ENCODE peak calls at places on chromosomes 11 and 22, in five cellular contexts. C, O, X, Q and B are unnamed samples.

GRCh38 chr11:112343368-112344039 is 82.8 kb upstream of the PLET1 start:
- DNase-seq in C (no peak), X (no peak), O (no peak), Q (no peak), B (no peak)

GRCh38 chr11:75547617-75548054 is 14.4 kb upstream of the SERPINH1 start:
- DNase-seq in C (peak), O (no peak), Q (peak), X (no peak), B (no peak)

GRCh38 chr22:49748514-49748913 is 79.2 kb downstream of the BRD1 start:
- DNase-seq in C (no peak), Q (no peak), X (no peak), O (no peak), B (no peak)

GRCh38 chr11:8056810-8057463 is 24.1 kb upstream of the TUB start:
- DNase-seq in O (no peak), Q (peak), C (peak), X (no peak), B (no peak)

GRCh38 chr11:119417726-119418540 is 5.0 kb downstream of the THY1 start:
- DNase-seq in O (no peak), X (no peak), Q (no peak), C (no peak), B (peak)

GRCh38 chr11:120248551-120249278 is 8.8 kb downstream of the POU2F3 start:
- DNase-seq in C (no peak), Q (no peak), O (no peak), X (peak), B (no peak)

GRCh38 chr22:19577422-19577966 is 53.3 kb upstream of the CLDN5 start:
- DNase-seq in O (no peak), C (no peak), X (no peak), Q (no peak), B (no peak)

GRCh38 chr11:33417121-33417520 is 159.9 kb downstream of the HIPK3 start:
- DNase-seq in O (no peak), Q (no peak), X (no peak), C (no peak), B (no peak)

GRCh38 chr11:37409124-37409523 is 811.1 kb upstream of the RAG2 start:
- DNase-seq in C (no peak), X (no peak), Q (no peak), O (no peak), B (no peak)

GRCh38 chr11:2562181-2562581 is 117.4 kb downstream of the KCNQ1 start:
- DNase-seq in X (no peak), O (no peak), C (no peak), Q (peak), B (no peak)

GRCh38 chr22:29215012-29215860 is 9.5 kb downstream of the EMID1 start:
- DNase-seq in O (no peak), C (no peak), X (no peak), Q (no peak), B (no peak)

GRCh38 chr22:41848468-41848867 is 15.6 kb downstream of the SREBF2 start:
- DNase-seq in X (no peak), C (no peak), O (no peak), Q (no peak), B (no peak)

GRCh38 chr11:45651841-45652745 is 13.3 kb downstream of the CHST1 start:
- DNase-seq in C (peak), O (no peak), Q (no peak), X (no peak), B (no peak)

GRCh38 chr11:69001301-69002081 is 11.6 kb downstream of the MRGPRF start:
- DNase-seq in O (no peak), X (no peak), C (no peak), Q (no peak), B (no peak)

GRCh38 chr22:44620129-44620840 is 81.7 kb upstream of the PRR5 start:
- DNase-seq in X (no peak), O (peak), C (peak), Q (peak), B (no peak)

GRCh38 chr11:8910662-8911039 is 338 bp upstream of the AKIP1 start:
- DNase-seq in Q (no peak), C (no peak), X (no peak), O (no peak), B (no peak)

GRCh38 chr11:17388609-17389204 is at the start of gene KCNJ11:
- DNase-seq in C (no peak), Q (peak), X (no peak), O (no peak), B (no peak)

GRCh38 chr11:121451982-121452608 is at the start of gene SORL1:
- DNase-seq in C (peak), X (no peak), O (peak), Q (peak), B (no peak)

GRCh38 chr11:102810943-102811528 is 13.1 kb upstream of the MMP1 start:
- DNase-seq in O (no peak), C (no peak), Q (no peak), X (no peak), B (no peak)

GRCh38 chr11:121244861-121245260 is 47.7 kb upstream of the SC5D start:
- DNase-seq in C (no peak), X (no peak), O (no peak), Q (no peak), B (no peak)

GRCh38 chr22:50247748-50248147 is 2.9 kb upstream of the TUBGCP6 start:
- DNase-seq in X (peak), Q (no peak), O (no peak), C (peak), B (no peak)

GRCh38 chr11:65116370-65117205 is 913 bp downstream of the ZNHIT2 start:
- DNase-seq in O (peak), Q (peak), X (no peak), C (peak), B (peak)

GRCh38 chr11:118996926-118997626 is 862 bp upstream of the CENATAC start:
- DNase-seq in Q (no peak), X (no peak), C (no peak), O (peak), B (no peak)

DNA sequence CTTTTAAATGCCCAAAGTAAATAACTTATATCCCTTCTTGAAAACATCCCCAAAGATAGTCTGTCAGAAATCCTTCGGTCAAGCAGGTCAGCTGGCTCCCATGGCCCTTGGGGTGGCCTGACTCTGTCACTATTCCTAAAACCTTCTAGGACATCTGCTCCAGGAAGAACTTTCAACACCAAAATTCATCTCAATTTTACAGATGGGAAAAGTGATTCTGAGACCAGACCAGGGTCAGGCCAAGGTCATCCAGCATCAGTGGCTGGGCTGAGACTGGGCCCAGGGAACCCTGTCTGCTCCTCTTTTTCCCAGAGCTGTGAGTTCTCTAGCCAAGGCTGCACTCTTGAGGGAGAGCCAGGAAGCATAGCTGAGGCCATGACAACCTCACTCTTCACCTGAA is 16.6 kb upstream of the PRG2 start:
- DNase-seq in X (no peak), Q (no peak), O (no peak), C (no peak), B (no peak)
- H3K27ac ChIP-seq in X (no peak), Q (peak), O (no peak), C (no peak), B (no peak)

GRCh38 chr11:35357893-35358292 is 61.5 kb downstream of the SLC1A2 start:
- DNase-seq in C (no peak), Q (no peak), X (no peak), O (no peak), B (no peak)
- H3K27ac ChIP-seq in C (no peak), Q (peak), X (no peak), O (no peak), B (no peak)

GRCh38 chr22:36162127-36163034 is 1.8 kb upstream of the APOL3 start:
- DNase-seq in C (no peak), Q (no peak), X (no peak), O (peak), B (no peak)

GRCh38 chr22:36164621-36165020 is 4.1 kb upstream of the APOL3 start:
- DNase-seq in O (no peak), X (no peak), C (no peak), Q (no peak), B (no peak)

GRCh38 chr22:36165161-36165560 is 4.6 kb upstream of the APOL3 start:
- DNase-seq in O (no peak), C (no peak), X (no peak), Q (no peak), B (no peak)

GRCh38 chr22:36166086-36166485 is 5.5 kb upstream of the APOL3 start:
- DNase-seq in Q (no peak), O (no peak), C (no peak), X (no peak), B (no peak)

DNA sequence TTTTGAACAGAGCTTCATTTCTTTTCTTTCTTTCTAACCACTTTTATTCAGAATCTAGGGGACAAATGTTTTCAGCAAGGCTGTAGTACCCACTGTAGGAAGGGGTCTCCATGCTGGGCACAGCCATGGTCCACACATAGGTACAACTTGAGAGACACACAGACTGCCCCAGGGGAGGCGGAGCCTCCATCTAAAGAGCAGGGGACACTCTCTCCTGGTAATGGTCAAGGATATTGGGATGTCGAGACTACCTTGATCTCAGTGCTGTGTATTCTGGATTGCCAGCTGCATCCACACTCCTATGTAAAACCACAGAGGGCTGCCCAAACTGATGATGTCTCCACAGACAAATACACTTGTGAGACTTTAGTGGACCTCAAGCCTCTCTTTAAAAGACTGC is 2.9 kb upstream of the APOL3 start:
- DNase-seq in C (no peak), X (no peak), Q (no peak), O (no peak), B (no peak)
- H3K27ac ChIP-seq in C (no peak), X (no peak), Q (no peak), O (peak), B (no peak)

GRCh38 chr22:30308518-30309230 is 18.1 kb downstream of the TBC1D10A start:
- DNase-seq in C (no peak), X (no peak), Q (peak), O (no peak), B (no peak)
- H3K27ac ChIP-seq in C (no peak), X (no peak), Q (peak), O (peak), B (no peak)

DNA sequence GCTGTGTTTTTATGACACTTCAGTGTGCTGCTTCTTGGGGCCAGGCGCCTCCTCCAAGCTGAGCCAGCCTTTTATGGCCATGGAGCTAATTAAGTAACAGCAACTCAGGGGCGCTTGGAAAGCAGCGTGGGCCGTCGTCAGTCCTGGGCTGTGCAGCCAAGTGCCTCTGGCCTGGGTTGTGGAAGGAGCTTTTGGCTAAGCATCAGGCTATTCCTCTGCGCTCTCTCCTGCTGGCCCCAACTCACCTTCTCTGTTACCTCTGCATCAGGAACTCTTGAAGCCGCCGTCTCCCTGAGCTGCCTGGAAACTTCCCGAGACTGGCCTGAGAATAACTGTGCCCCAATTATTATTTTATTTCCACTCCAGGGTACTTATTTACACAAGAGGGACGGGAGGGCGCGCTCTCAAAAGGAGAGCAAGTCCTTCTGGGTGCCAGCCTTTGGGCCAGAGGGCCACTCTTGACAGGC is 38.7 kb upstream of the NAV2 start:
- DNase-seq in Q (peak), X (no peak), C (peak), O (no peak), B (no peak)
- H3K27ac ChIP-seq in Q (no peak), X (no peak), C (no peak), O (no peak), B (no peak)

DNA sequence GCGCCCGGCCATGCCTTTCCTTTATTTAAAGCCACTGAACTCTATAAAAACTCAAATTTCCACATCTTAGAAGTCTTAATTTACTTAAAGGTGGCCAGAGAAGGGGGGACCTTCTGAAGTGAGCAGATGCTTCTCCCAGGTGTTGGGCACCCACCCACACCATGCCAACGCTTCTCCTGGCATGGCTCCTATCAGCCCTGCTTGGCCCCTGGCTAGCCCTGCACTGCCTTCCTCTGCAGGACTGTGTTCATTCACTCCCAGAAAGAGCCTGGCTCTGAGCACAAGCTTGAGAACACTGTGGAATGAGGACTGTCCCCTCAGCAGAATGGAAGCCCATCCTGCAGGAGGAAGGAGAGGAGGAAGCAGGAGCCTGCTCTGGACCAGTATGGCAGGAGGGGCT is 34.6 kb upstream of the ARFGAP3 start:
- DNase-seq in X (no peak), Q (peak), O (no peak), C (no peak), B (no peak)
- H3K27ac ChIP-seq in X (no peak), Q (peak), O (no peak), C (no peak), B (no peak)

GRCh38 chr22:37909756-37910155 is 3.7 kb downstream of the MICALL1 start:
- DNase-seq in O (no peak), Q (no peak), C (no peak), X (no peak), B (no peak)

GRCh38 chr22:37911697-37912096 is 5.6 kb downstream of the MICALL1 start:
- DNase-seq in C (no peak), Q (no peak), X (no peak), O (no peak), B (no peak)

GRCh38 chr22:37911273-37911672 is 5.2 kb downstream of the MICALL1 start:
- DNase-seq in Q (no peak), X (no peak), O (no peak), C (no peak), B (no peak)

GRCh38 chr22:37912171-37912570 is 6.1 kb downstream of the MICALL1 start:
- DNase-seq in C (no peak), Q (no peak), O (no peak), X (no peak), B (no peak)

DNA sequence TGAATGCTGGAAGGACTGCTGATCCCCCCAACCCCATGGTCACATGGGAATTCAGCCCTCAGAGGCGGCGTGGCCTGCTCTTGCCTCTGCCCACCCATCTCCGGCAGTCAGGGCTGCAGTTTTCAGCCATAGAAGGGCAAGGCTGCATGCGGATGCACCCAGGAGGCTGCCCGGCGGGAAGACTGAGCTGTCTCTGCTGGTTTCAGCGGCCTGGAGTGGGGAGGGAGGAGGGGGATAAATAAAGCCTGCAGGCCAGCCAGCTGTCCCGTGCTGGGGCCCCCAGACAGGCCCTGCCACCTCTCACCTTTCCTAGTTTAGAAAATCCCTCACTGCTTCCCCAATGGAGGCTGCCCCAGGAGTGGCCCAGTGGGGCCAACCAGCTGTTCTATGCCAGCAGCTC is 4.8 kb downstream of the MICALL1 start:
- DNase-seq in C (no peak), X (no peak), O (no peak), Q (no peak), B (no peak)
- H3K27ac ChIP-seq in C (no peak), X (no peak), O (no peak), Q (no peak), B (no peak)